ENCODE peak calls at places on chromosomes 11 and 22, in nine cellular contexts. Y, N, Z, L, D, B, T, R and G are unnamed samples.

GRCh38 chr22:37784829-37785495 is 22.8 kb upstream of the GCAT start:
- DNase-seq in Y (no peak), N (no peak), Z (no peak), L (peak), D (no peak), B (no peak), T (no peak), R (peak), G (no peak)

GRCh38 chr11:120564573-120565301 is 53.2 kb downstream of the GRIK4 start:
- DNase-seq in Y (peak), N (peak), Z (no peak), L (no peak), D (no peak), B (peak), T (peak), R (no peak), G (no peak)

GRCh38 chr22:31177420-31178162 is 17.6 kb downstream of the RNF185 start:
- DNase-seq in Y (no peak), N (no peak), Z (no peak), L (no peak), D (peak), B (peak), T (peak), R (no peak), G (peak)

GRCh38 chr11:2305140-2305861 is 3.5 kb downstream of the TSPAN32 start:
- DNase-seq in Y (peak), N (peak), Z (peak), L (peak), D (peak), B (peak), T (peak), R (peak), G (no peak)

GRCh38 chr22:32237021-32237420 is 18.1 kb downstream of the SLC5A4 start:
- DNase-seq in Y (no peak), N (no peak), Z (no peak), L (no peak), D (no peak), B (no peak), T (no peak), R (no peak), G (no peak)

GRCh38 chr22:50314455-50315288 is 7.2 kb upstream of the PLXNB2 start:
- DNase-seq in Y (no peak), N (no peak), Z (peak), L (no peak), D (no peak), B (no peak), T (no peak), R (peak), G (no peak)

GRCh38 chr11:115170133-115170815 is 333.9 kb downstream of the CADM1 start:
- DNase-seq in Y (peak), N (no peak), Z (no peak), L (peak), D (peak), B (peak), T (peak), R (no peak), G (peak)

GRCh38 chr11:116310215-116310614 is 462.6 kb downstream of the BUD13 start:
- DNase-seq in Y (no peak), N (no peak), Z (no peak), L (no peak), D (no peak), B (no peak), T (no peak), R (no peak), G (peak)

GRCh38 chr11:10659339-10660216 is 34.0 kb downstream of the IRAG1 start:
- DNase-seq in Y (peak), N (peak), Z (no peak), L (peak), D (peak), B (peak), T (peak), R (peak), G (peak)

GRCh38 chr22:35424761-35425160 is 24.8 kb downstream of the MCM5 start:
- DNase-seq in Y (no peak), N (no peak), Z (no peak), L (no peak), D (no peak), B (no peak), T (no peak), R (no peak), G (no peak)

GRCh38 chr11:114987171-114987760 is 308.9 kb downstream of the NXPE2 start:
- DNase-seq in Y (no peak), N (no peak), Z (no peak), L (no peak), D (no peak), B (no peak), T (no peak), R (no peak), G (no peak)

GRCh38 chr11:23797624-23798419 is 699.0 kb upstream of the LUZP2 start:
- DNase-seq in Y (no peak), N (no peak), Z (no peak), L (no peak), D (no peak), B (no peak), T (no peak), R (no peak), G (no peak)

GRCh38 chr22:17954860-17955587 is 69.3 kb downstream of the MICAL3 start:
- DNase-seq in Y (no peak), N (no peak), Z (no peak), L (no peak), D (no peak), B (no peak), T (no peak), R (no peak), G (no peak)

GRCh38 chr11:81959341-81959740 is 774.3 kb downstream of the FAM181B start:
- DNase-seq in Y (no peak), N (no peak), Z (no peak), L (no peak), D (no peak), B (no peak), T (no peak), R (no peak), G (no peak)

GRCh38 chr22:18955696-18956095 is 19.6 kb upstream of the PRODH start:
- DNase-seq in Y (no peak), N (peak), Z (peak), L (no peak), D (no peak), B (no peak), T (no peak), R (no peak), G (no peak)

GRCh38 chr11:120835601-120836228 is 188.2 kb upstream of the TBCEL start:
- DNase-seq in Y (no peak), N (no peak), Z (no peak), L (peak), D (no peak), B (no peak), T (no peak), R (no peak), G (no peak)

GRCh38 chr11:93603671-93604070 is 57.8 kb upstream of the CEP295 start:
- DNase-seq in Y (no peak), N (no peak), Z (no peak), L (no peak), D (no peak), B (no peak), T (no peak), R (no peak), G (no peak)

GRCh38 chr11:13680501-13681264 is 12.2 kb downstream of the FAR1 start:
- DNase-seq in Y (no peak), N (no peak), Z (no peak), L (no peak), D (no peak), B (peak), T (no peak), R (no peak), G (no peak)

GRCh38 chr22:23519442-23520177 is 60.5 kb downstream of the IGLL1 start:
- DNase-seq in Y (no peak), N (peak), Z (no peak), L (no peak), D (no peak), B (no peak), T (no peak), R (no peak), G (no peak)

GRCh38 chr22:19802001-19802880 is 41.7 kb downstream of the TBX1 start:
- DNase-seq in Y (no peak), N (peak), Z (no peak), L (no peak), D (no peak), B (no peak), T (no peak), R (peak), G (no peak)

GRCh38 chr11:555500-556174 is 4.9 kb downstream of the LMNTD2 start:
- DNase-seq in Y (no peak), N (no peak), Z (peak), L (no peak), D (no peak), B (no peak), T (no peak), R (no peak), G (no peak)

GRCh38 chr11:554428-554823 is 6.1 kb downstream of the LMNTD2 start:
- DNase-seq in Y (no peak), N (no peak), Z (peak), L (peak), D (no peak), B (no peak), T (no peak), R (no peak), G (no peak)

GRCh38 chr11:554824-555499 is 5.6 kb downstream of the LMNTD2 start:
- DNase-seq in Y (no peak), N (peak), Z (peak), L (peak), D (peak), B (peak), T (peak), R (peak), G (no peak)

GRCh38 chr11:553083-553948 is 7.2 kb downstream of the LMNTD2 start:
- DNase-seq in Y (no peak), N (no peak), Z (peak), L (no peak), D (no peak), B (no peak), T (no peak), R (no peak), G (no peak)

DNA sequence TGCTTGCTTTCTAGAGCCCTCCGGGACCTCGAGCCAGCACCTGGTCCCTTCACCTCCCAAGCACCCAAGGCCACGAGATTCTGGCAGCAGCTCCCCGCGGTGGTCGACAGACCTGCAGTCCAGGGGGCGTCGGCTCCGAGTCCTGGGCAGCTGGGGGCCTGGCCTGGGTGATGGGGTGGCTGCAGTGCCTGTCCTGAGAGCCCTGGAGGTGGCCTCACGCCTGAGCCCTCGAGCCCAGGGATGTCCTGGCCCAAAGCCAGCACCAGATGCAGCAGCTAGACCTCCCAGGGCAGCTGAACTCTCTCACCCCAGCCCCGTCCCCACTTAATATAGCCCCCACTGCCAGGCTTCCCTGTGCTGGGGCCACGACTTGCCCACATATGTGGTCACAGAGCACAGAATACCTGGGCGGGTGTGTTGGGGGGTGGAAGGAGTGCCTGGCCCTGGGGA is 6.6 kb downstream of the LMNTD2 start:
- DNase-seq in Y (no peak), N (no peak), Z (peak), L (no peak), D (no peak), B (no peak), T (no peak), R (no peak), G (no peak)
- H3K4me3 ChIP-seq in Y (no peak), N (peak), Z (no peak), L (no peak), D (no peak), B (no peak), T (no peak), R (no peak), G (no peak)

DNA sequence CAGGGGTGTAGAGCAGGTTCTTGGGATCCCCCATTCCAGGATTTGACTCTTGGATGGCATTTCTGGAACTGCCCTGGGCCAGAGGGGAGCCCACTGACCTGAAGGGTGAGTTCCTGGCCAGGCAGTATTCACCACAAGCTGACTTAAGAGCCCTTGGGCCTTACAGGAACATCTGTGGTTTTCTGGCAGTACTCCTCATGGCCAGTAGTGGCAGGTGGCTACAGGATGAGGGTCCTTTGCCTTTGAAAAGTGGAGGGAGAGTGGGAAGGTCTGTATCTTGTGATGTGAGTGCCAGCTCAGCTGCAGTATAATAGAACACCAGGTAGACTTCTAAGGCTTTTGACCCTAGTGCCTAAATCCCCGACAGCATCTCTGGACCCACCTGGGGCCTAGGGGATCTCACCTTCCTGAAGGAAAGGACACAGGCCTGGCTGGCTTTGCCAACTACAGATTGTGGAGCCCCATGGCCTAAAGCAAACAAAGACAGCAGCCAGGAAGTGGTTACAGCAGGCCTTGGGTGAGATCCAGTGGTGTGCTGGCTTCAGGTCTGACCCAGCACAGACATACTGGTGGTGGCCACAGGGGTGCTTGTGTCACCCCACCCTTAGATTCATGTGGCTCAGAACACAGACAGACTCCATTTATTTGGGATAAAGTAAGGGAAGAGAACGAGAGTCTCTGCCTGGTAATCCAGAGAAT is 9.0 kb downstream of the OR51S1 start:
- DNase-seq in Y (no peak), N (no peak), Z (no peak), L (no peak), D (no peak), B (no peak), T (no peak), R (no peak), G (no peak)
- H3K4me3 ChIP-seq in Y (no peak), N (no peak), Z (no peak), L (no peak), D (no peak), B (no peak), T (no peak), R (no peak), G (no peak)

GRCh38 chr22:49201046-49201970 is 626.4 kb downstream of the BRD1 start:
- DNase-seq in Y (no peak), N (no peak), Z (no peak), L (no peak), D (no peak), B (no peak), T (no peak), R (peak), G (no peak)

GRCh38 chr22:49198705-49199084 is 629.0 kb downstream of the BRD1 start:
- DNase-seq in Y (no peak), N (no peak), Z (no peak), L (no peak), D (no peak), B (no peak), T (no peak), R (peak), G (no peak)

GRCh38 chr22:49197500-49197899 is 630.2 kb downstream of the BRD1 start:
- DNase-seq in Y (no peak), N (no peak), Z (no peak), L (no peak), D (no peak), B (no peak), T (no peak), R (peak), G (no peak)

GRCh38 chr22:49197986-49198704 is 629.5 kb downstream of the BRD1 start:
- DNase-seq in Y (no peak), N (no peak), Z (no peak), L (no peak), D (no peak), B (no peak), T (no peak), R (peak), G (no peak)

DNA sequence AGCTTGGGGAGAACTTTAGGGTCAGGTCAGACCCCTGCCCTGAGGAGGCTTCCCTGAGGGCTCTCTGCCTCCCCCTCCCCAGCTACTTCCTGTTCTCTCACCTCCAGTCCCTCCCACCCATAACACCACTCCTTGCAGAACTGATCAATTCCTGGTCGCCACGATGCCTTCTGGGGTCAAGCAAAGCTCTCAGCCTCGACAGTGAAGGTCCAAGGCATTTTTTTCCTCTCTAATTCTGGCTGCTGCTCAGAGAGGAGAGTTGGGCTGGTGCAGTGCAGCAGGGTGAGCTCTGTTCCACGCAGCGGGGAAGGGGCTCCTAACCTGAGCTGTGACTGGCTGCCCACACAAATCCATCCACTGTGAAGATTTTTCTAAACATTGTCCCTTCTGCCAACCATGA is 628.4 kb downstream of the BRD1 start:
- DNase-seq in Y (no peak), N (no peak), Z (no peak), L (no peak), D (no peak), B (no peak), T (no peak), R (peak), G (no peak)
- H3K4me3 ChIP-seq in Y (no peak), N (no peak), Z (no peak), L (no peak), D (no peak), B (no peak), T (no peak), R (no peak), G (no peak)

GRCh38 chr11:77065878-77066228 is 918 bp upstream of the CAPN5 start:
- DNase-seq in Y (no peak), N (peak), Z (no peak), L (peak), D (no peak), B (peak), T (peak), R (peak), G (no peak)

GRCh38 chr11:77068461-77069335 is 1.9 kb downstream of the CAPN5 start:
- DNase-seq in Y (no peak), N (no peak), Z (no peak), L (no peak), D (no peak), B (no peak), T (no peak), R (peak), G (no peak)

GRCh38 chr11:77066229-77067023 is at the start of gene CAPN5:
- DNase-seq in Y (peak), N (peak), Z (peak), L (peak), D (peak), B (peak), T (peak), R (peak), G (peak)

GRCh38 chr11:77069336-77069968 is 2.7 kb downstream of the CAPN5 start:
- DNase-seq in Y (no peak), N (no peak), Z (no peak), L (no peak), D (no peak), B (no peak), T (no peak), R (peak), G (no peak)

DNA sequence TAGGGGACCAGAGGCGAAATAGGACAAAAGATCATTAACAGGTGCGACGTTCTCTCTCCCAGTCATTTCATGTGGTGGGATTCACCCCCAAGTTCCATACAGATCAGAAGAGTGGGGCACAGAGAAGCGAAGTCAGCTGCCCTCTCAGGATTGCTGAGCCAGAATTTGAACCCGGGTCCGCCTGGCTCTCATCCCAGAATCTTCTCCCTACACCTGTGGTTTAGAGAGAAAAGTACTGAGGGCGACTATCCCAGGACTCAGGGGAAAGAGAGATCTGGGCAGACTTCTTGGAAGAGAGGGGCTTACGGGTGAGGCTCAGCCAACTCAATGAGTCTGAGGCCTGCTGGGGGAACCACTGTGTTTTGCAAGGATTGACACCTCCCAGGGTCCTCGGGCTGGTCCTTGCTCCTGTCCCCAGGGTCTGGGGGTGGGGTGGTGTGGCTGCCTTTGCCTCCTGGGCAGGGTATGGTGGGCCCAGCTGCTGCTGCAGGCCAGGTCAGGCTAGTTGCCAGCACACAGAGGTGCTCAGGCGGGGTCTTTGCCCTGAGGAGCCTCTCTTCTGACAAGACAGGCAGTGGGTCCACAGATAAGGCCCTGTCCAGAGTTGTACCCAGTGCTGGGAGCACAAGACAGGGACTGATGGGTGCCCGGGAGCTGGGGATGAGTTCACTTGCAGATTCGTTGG is 1.1 kb downstream of the CAPN5 start:
- DNase-seq in Y (no peak), N (peak), Z (peak), L (no peak), D (no peak), B (no peak), T (no peak), R (peak), G (no peak)
- H3K4me3 ChIP-seq in Y (no peak), N (no peak), Z (no peak), L (peak), D (peak), B (peak), T (peak), R (no peak), G (peak)

DNA sequence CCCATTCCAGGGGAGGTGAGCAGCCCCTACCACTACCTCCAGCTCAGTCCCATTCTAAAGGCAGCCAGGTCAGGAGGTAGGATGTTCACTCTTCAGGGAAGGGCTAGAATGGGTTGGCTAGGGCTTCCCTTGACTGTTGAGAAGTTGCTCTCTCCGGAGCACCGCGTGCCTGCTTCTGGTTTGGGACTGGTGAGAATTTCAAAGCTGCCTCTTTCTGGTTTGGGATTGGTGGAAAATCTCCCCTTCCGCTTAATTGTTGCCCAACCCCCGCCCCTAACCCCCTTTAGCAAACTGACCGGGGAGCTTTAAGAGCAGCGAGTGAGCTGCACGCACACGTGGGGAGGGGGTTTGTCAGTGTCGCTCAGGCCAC is 689 bp downstream of the USP2 start:
- DNase-seq in Y (no peak), N (no peak), Z (no peak), L (no peak), D (no peak), B (no peak), T (no peak), R (no peak), G (no peak)
- H3K4me3 ChIP-seq in Y (peak), N (peak), Z (peak), L (peak), D (peak), B (peak), T (peak), R (peak), G (peak)

GRCh38 chr11:86947541-86947940 is 7.7 kb downstream of the FZD4 start:
- DNase-seq in Y (peak), N (no peak), Z (no peak), L (no peak), D (no peak), B (peak), T (no peak), R (no peak), G (no peak)
- H3K4me3 ChIP-seq in Y (no peak), N (peak), Z (no peak), L (no peak), D (no peak), B (no peak), T (peak), R (no peak), G (no peak)

DNA sequence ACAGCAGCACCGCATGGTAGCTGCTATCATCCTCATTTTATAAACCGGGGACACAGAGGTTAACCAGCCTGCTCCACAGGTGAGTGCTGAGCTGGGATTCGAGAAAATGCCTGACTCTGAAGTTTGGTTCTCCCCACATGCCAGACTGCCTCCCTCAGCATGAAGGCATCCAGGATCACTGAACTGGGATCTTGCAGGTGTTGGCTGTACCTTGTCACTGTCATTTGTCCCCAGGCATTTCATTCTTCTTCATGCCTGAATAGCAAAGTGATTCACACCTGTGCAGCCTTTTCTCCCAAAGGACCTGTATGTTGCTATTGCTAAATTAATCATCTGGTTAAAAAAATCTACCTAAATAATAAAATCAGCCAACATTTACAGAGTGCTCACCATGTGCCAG is 204.1 kb downstream of the HIPK3 start:
- DNase-seq in Y (no peak), N (no peak), Z (no peak), L (no peak), D (no peak), B (no peak), T (no peak), R (no peak), G (no peak)
- H3K4me3 ChIP-seq in Y (no peak), N (no peak), Z (no peak), L (no peak), D (no peak), B (no peak), T (no peak), R (no peak), G (no peak)